ENCODE peak calls at places on chromosomes 7 and 10, in five cellular contexts. S is activated CD4-positive, alpha-beta T cell treated with anti-CD3 and anti-CD28 coated beads, Interleukin-2, amount 50 U/mL, for 1 hour; U is activated T-cell treated with anti-CD3 and anti-CD28 coated beads for 1 hour; C is chondrocyte; H is nucleus accumbens. F is an unnamed sample.

GRCh38 chr7:17038783-17039170 is 157.0 kb upstream of the AGR3 start:
- DNase-seq in U (no peak), H (no peak), C (no peak), S (no peak), F (no peak)

GRCh38 chr10:25039531-25039930 is 23.1 kb downstream of the THNSL1 start:
- DNase-seq in S (no peak), C (no peak), H (no peak), U (no peak), F (no peak)

GRCh38 chr7:2523461-2523905 is 3.9 kb downstream of the LFNG start:
- DNase-seq in U (no peak), C (no peak), H (no peak), S (no peak), F (no peak)

GRCh38 chr10:108352771-108353170 is 1188.3 kb upstream of the SORCS1 start:
- DNase-seq in C (no peak), U (no peak), H (no peak), S (no peak), F (no peak)

GRCh38 chr10:58856508-58857240 is 319.8 kb upstream of the PHYHIPL start:
- DNase-seq in U (no peak), S (no peak), C (no peak), H (no peak), F (no peak)

GRCh38 chr10:3248526-3249255 is 76.1 kb upstream of the PITRM1 start:
- DNase-seq in U (no peak), S (no peak), H (no peak), C (no peak), F (no peak)

GRCh38 chr10:48536916-48537890 is 67.7 kb downstream of the ARHGAP22 start:
- DNase-seq in H (no peak), S (no peak), U (no peak), C (no peak), F (no peak)

GRCh38 chr7:85191383-85191782 is 4.5 kb upstream of the SEMA3D start:
- DNase-seq in U (no peak), H (no peak), C (no peak), S (no peak), F (no peak)

GRCh38 chr10:52688906-52689305 is 83.7 kb downstream of the MBL2 start:
- DNase-seq in H (no peak), C (no peak), U (no peak), S (no peak), F (no peak)

GRCh38 chr10:58662314-58662713 is 149.6 kb downstream of the BICC1 start:
- DNase-seq in S (no peak), U (no peak), H (no peak), C (no peak), F (no peak)

F was measured in T-helper 9 cell.